ENCODE peak calls at places on chromosomes 16 and 17, in eight cellular contexts. J is esophagus squamous epithelium, N is brain microvascular endothelial cell, K is neural progenitor cell, Z is RWPE2, G is right lobe of liver, V is AG04450, Y is pancreas. P is an unnamed sample.

GRCh38 chr17:35540589-35541404 is 3.3 kb upstream of the SLFN12L start:
- DNase-seq in J (peak), N (peak), K (no peak), Z (no peak), G (peak), V (no peak), Y (no peak), P (peak)

GRCh38 chr16:12455287-12455798 is 348.3 kb downstream of the CPPED1 start:
- DNase-seq in J (no peak), N (peak), K (peak), Z (no peak), G (peak), V (no peak), Y (peak), P (peak)

GRCh38 chr16:53433930-53434435 is 288 bp upstream of the RBL2 start:
- DNase-seq in J (no peak), N (peak), K (no peak), Z (no peak), G (no peak), V (peak), Y (no peak), P (no peak)

GRCh38 chr17:82939213-82940030 is 99.6 kb upstream of the ZNF750 start:
- DNase-seq in J (no peak), N (no peak), K (no peak), Z (peak), G (peak), V (no peak), Y (no peak), P (peak)

GRCh38 chr16:2473425-2473926 is 1.5 kb upstream of the TBC1D24 start:
- DNase-seq in J (no peak), N (no peak), K (peak), Z (no peak), G (no peak), V (no peak), Y (peak), P (no peak)

GRCh38 chr17:45110676-45111611 is 21.4 kb downstream of the PLCD3 start:
- DNase-seq in J (no peak), N (no peak), K (no peak), Z (no peak), G (no peak), V (no peak), Y (no peak), P (peak)

GRCh38 chr17:9298776-9299295 is 276.8 kb downstream of the STX8 start:
- DNase-seq in J (no peak), N (no peak), K (no peak), Z (no peak), G (no peak), V (no peak), Y (no peak), P (no peak)

GRCh38 chr16:88352261-88353200 is 30.2 kb upstream of the ZNF469 start:
- DNase-seq in J (no peak), N (no peak), K (no peak), Z (peak), G (peak), V (no peak), Y (peak), P (peak)

GRCh38 chr17:9401434-9401833 is 174.2 kb downstream of the STX8 start:
- DNase-seq in J (no peak), N (peak), K (no peak), Z (no peak), G (no peak), V (peak), Y (no peak), P (no peak)

GRCh38 chr16:19132898-19133297 is 19.1 kb downstream of the ITPRIPL2 start:
- DNase-seq in J (no peak), N (no peak), K (no peak), Z (no peak), G (no peak), V (no peak), Y (no peak), P (no peak)

GRCh38 chr16:24253192-24253591 is 2.9 kb upstream of the CACNG3 start:
- DNase-seq in J (no peak), N (peak), K (peak), Z (no peak), G (peak), V (no peak), Y (peak), P (no peak)

GRCh38 chr16:31148281-31148728 is 1.6 kb downstream of the PRSS36 start:
- DNase-seq in J (no peak), N (no peak), K (peak), Z (no peak), G (no peak), V (no peak), Y (peak), P (no peak)

GRCh38 chr16:16139806-16140205 is 83.5 kb downstream of the ABCC6 start:
- DNase-seq in J (no peak), N (no peak), K (no peak), Z (no peak), G (no peak), V (no peak), Y (no peak), P (no peak)

GRCh38 chr16:2470234-2470601 is 879 bp upstream of the NTN3 start:
- DNase-seq in J (no peak), N (no peak), K (no peak), Z (no peak), G (no peak), V (no peak), Y (no peak), P (no peak)

GRCh38 chr16:46830417-46830901 is 521 bp downstream of the C16orf87 start:
- DNase-seq in J (no peak), N (no peak), K (peak), Z (no peak), G (peak), V (no peak), Y (peak), P (peak)

GRCh38 chr16:86862596-86862995 is 284.2 kb downstream of the FOXL1 start:
- DNase-seq in J (no peak), N (peak), K (no peak), Z (no peak), G (no peak), V (no peak), Y (peak), P (no peak)

GRCh38 chr17:45073414-45074070 is 12.4 kb downstream of the NMT1 start:
- DNase-seq in J (no peak), N (no peak), K (no peak), Z (no peak), G (no peak), V (peak), Y (no peak), P (no peak)

GRCh38 chr16:81696136-81696958 is 82.7 kb upstream of the PLCG2 start:
- DNase-seq in J (no peak), N (no peak), K (no peak), Z (peak), G (no peak), V (no peak), Y (no peak), P (no peak)

GRCh38 chr17:28357061-28357900 is at the start of gene POLDIP2:
- DNase-seq in J (peak), N (peak), K (peak), Z (peak), G (peak), V (peak), Y (peak), P (peak)

GRCh38 chr17:30091771-30092170 is 24.8 kb upstream of the NSRP1 start:
- DNase-seq in J (no peak), N (peak), K (no peak), Z (no peak), G (no peak), V (no peak), Y (no peak), P (no peak)

GRCh38 chr17:5282639-5283217 is 644 bp downstream of the RABEP1 start:
- DNase-seq in J (no peak), N (no peak), K (no peak), Z (no peak), G (peak), V (no peak), Y (no peak), P (peak)

GRCh38 chr16:19382084-19382801 is 35.4 kb upstream of the TMC5 start:
- DNase-seq in J (no peak), N (no peak), K (no peak), Z (no peak), G (no peak), V (no peak), Y (no peak), P (no peak)

GRCh38 chr17:62085511-62086408 is 20.7 kb upstream of the MED13 start:
- DNase-seq in J (no peak), N (no peak), K (no peak), Z (no peak), G (no peak), V (no peak), Y (no peak), P (no peak)

GRCh38 chr16:2776500-2777139 is 460 bp downstream of the ELOB start:
- DNase-seq in J (no peak), N (no peak), K (peak), Z (peak), G (no peak), V (no peak), Y (no peak), P (no peak)

GRCh38 chr17:28169621-28170349 is 127.3 kb downstream of the NLK start:
- DNase-seq in J (no peak), N (no peak), K (no peak), Z (no peak), G (no peak), V (no peak), Y (no peak), P (no peak)

GRCh38 chr17:62093188-62094155 is 28.4 kb upstream of the MED13 start:
- DNase-seq in J (no peak), N (peak), K (no peak), Z (peak), G (no peak), V (peak), Y (no peak), P (no peak)

GRCh38 chr17:38608648-38609047 is 2.9 kb upstream of the SRCIN1 start:
- DNase-seq in J (no peak), N (no peak), K (no peak), Z (peak), G (no peak), V (no peak), Y (peak), P (no peak)

GRCh38 chr17:82408288-82408937 is 9.7 kb upstream of the HEXD start:
- DNase-seq in J (no peak), N (no peak), K (no peak), Z (peak), G (no peak), V (no peak), Y (peak), P (no peak)

GRCh38 chr16:53018834-53019416 is 33.8 kb downstream of the CHD9NB start:
- DNase-seq in J (no peak), N (no peak), K (no peak), Z (no peak), G (no peak), V (no peak), Y (no peak), P (no peak)

GRCh38 chr17:17044846-17045561 is 2.7 kb downstream of the MPRIP start:
- DNase-seq in J (no peak), N (peak), K (no peak), Z (peak), G (no peak), V (peak), Y (no peak), P (no peak)

GRCh38 chr16:89386337-89386736 is 104.0 kb downstream of the ANKRD11 start:
- DNase-seq in J (no peak), N (no peak), K (no peak), Z (no peak), G (no peak), V (no peak), Y (no peak), P (no peak)

GRCh38 chr17:69812240-69812837 is 262.7 kb upstream of the KCNJ16 start:
- DNase-seq in J (no peak), N (no peak), K (no peak), Z (no peak), G (no peak), V (no peak), Y (no peak), P (no peak)

GRCh38 chr16:53754938-53755910 is 51.3 kb downstream of the FTO start:
- DNase-seq in J (no peak), N (no peak), K (no peak), Z (no peak), G (no peak), V (no peak), Y (peak), P (peak)

GRCh38 chr16:68539704-68540370 is 746 bp downstream of the ZFP90 start:
- DNase-seq in J (no peak), N (no peak), K (peak), Z (no peak), G (peak), V (no peak), Y (peak), P (no peak)
- H3K27ac ChIP-seq in J (peak), N (no peak), K (no peak), Z (peak), G (no peak), V (no peak), Y (no peak), P (no peak)

DNA sequence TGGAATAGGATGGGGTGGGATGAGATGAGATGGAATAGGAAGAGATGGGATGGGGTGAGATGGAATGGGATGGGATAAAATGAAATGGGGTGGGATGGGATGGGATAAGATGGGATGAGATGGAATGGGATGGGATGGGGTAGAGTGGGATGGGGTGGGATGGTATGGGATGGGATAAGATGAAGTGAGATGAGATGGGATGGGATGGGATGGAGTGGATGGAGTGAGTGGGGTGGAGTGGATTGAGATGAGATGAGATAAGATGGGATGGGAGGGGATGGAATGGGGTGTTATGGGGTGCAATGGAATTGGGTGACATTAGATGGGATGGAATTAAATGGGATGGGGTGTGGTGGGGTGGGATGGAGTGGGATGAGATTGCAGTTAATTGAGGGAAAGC is 279.2 kb upstream of the CDH5 start:
- DNase-seq in J (no peak), N (no peak), K (no peak), Z (no peak), G (no peak), V (no peak), Y (no peak), P (no peak)
- H3K27ac ChIP-seq in J (no peak), N (no peak), K (no peak), Z (no peak), G (no peak), V (no peak), Y (no peak), P (no peak)

DNA sequence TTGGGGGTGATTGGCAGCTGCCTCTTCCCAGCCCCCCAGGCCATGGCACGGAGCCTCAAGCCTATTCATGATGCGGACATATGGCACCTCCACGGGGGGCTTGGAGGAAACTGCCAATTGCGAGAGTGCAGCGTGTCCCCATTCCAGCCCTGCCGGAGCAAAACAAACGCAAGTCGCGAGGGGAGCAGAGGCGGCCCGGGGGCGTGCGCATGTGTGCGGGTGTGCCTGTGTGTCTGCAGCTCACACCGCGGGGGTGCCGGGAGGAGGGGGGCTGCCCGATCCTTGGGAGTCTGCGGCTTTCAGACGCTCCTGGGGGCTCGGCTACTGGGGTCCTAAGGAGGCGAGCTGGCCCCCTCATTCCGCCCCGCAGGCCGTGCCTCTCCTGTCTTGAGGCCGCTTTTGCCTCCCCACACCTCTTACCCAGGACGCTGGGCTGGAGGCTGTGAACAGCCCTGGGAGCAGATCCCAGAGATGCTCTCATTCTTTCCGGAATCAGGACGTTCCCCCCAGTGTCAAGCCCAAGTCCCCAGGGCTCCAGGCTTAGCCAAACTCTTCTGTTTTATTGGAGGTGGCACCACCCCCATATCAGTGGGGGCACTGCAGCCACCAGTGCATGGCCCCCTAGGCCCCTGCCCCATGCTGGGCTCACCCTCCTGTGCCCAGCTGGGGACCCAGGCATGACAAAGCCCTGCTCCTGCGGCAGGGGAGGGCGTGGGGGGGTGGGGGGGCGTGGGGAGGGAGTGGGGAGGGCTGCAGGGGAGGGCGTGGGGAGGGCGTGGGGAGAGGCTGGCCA is 29.1 kb downstream of the ENDOV start:
- DNase-seq in J (no peak), N (no peak), K (peak), Z (no peak), G (no peak), V (no peak), Y (peak), P (peak)
- H3K27ac ChIP-seq in J (no peak), N (no peak), K (no peak), Z (no peak), G (no peak), V (no peak), Y (no peak), P (no peak)

GRCh38 chr17:64092952-64093451 is 36.9 kb downstream of the ERN1 start:
- DNase-seq in J (no peak), N (no peak), K (no peak), Z (no peak), G (no peak), V (no peak), Y (no peak), P (no peak)
- H3K27ac ChIP-seq in J (no peak), N (no peak), K (no peak), Z (no peak), G (peak), V (no peak), Y (no peak), P (no peak)

GRCh38 chr17:1606352-1606985 is 22.2 kb downstream of the SLC43A2 start:
- DNase-seq in J (no peak), N (peak), K (no peak), Z (no peak), G (no peak), V (no peak), Y (no peak), P (no peak)
- H3K27ac ChIP-seq in J (peak), N (no peak), K (no peak), Z (no peak), G (peak), V (no peak), Y (no peak), P (peak)

DNA sequence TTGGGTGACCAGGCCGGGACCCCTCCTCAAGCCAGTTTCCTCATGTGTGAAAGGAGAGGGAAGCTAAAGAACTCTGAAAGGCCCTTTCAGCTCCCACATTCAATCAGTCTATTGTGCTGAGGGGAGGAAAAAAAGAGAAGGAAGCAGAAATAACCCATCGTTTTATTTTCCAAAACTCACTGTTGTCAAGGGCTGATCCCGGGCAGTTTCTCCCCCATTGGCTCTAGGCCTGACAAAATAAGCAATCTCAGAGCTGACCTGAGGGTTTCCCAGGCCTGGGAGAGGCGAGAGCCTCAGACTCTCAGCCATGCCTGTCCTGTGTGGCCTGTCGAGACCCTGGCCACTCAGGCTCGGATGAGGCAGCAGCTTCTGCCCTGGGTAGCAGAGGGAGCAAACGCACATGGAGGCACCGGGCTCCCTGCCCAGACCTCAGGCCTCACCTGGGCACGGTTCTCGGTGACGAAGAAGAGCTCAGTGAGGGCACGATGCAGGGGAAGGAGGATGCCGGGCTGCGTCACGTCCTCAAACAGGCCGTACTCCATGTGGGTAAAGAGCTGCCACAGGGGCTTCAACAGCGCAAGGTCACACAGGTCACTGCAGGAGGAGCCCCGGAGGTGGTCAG is 45.0 kb upstream of the ATP2A3 start:
- DNase-seq in J (no peak), N (no peak), K (no peak), Z (no peak), G (no peak), V (no peak), Y (no peak), P (no peak)
- H3K27ac ChIP-seq in J (peak), N (no peak), K (no peak), Z (no peak), G (peak), V (peak), Y (no peak), P (no peak)

GRCh38 chr17:7580631-7581554 is 1.5 kb downstream of the CD68 start:
- DNase-seq in J (no peak), N (no peak), K (no peak), Z (peak), G (no peak), V (no peak), Y (no peak), P (no peak)
- H3K27ac ChIP-seq in J (peak), N (no peak), K (no peak), Z (peak), G (peak), V (no peak), Y (no peak), P (peak)

GRCh38 chr16:75112281-75113045 is 4.1 kb downstream of the LDHD start:
- DNase-seq in J (no peak), N (no peak), K (no peak), Z (no peak), G (no peak), V (no peak), Y (no peak), P (no peak)
- H3K27ac ChIP-seq in J (peak), N (no peak), K (no peak), Z (no peak), G (no peak), V (no peak), Y (no peak), P (peak)

DNA sequence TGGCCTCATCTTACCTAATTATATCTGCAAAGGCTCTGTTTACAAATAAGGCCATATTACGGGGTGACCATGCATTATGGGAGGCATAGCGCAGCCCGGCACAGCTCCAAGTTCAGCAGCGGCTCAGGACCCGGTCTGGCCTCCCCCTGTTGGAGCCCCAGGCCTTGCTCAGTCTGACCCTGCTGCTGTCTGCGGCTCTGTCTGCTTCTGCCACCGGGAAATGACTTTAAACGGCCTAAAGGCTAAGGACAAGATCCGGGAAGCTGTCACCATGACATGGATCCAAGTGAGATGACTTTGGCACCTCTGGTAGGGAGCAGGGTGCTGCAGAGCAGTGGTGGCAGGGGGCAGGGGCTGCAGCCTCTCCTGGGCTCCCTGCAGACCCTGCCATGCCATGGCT is 140.6 kb upstream of the GSE1 start:
- DNase-seq in J (no peak), N (no peak), K (no peak), Z (no peak), G (no peak), V (no peak), Y (no peak), P (no peak)
- H3K27ac ChIP-seq in J (no peak), N (no peak), K (no peak), Z (no peak), G (no peak), V (no peak), Y (peak), P (no peak)

P was measured in psoas muscle.